ENCODE peak calls at places on chromosomes 4 and X, in nine cellular contexts. R, A, C, U, L, M, J, E and W are unnamed samples.

GRCh38 chrX:136906921-136907510 is 26.5 kb upstream of the RBMX start:
- DNase-seq in R (no peak), A (no peak), C (peak; percentile 46), U (no peak), L (no peak), M (no peak), J (no peak), E (no peak), W (no peak)

GRCh38 chr4:161577604-161578301 is 586.0 kb downstream of the FSTL5 start:
- DNase-seq in R (peak; percentile 92), A (no peak), C (no peak), U (no peak), L (no peak), M (peak; percentile 52), J (no peak), E (peak; percentile 90), W (no peak)

GRCh38 chr4:4526401-4526800 is 15.4 kb downstream of the STX18 start:
- DNase-seq in R (no peak), A (no peak), C (no peak), U (no peak), L (no peak), M (no peak), J (no peak), E (no peak), W (no peak)

GRCh38 chrX:154600962-154601374 is 16.0 kb downstream of the CTAG1A start:
- DNase-seq in R (peak; percentile 47), A (peak; percentile 4), C (no peak), U (peak; percentile 56), L (no peak), M (peak; percentile 34), J (no peak), E (no peak), W (no peak)

GRCh38 chr4:16516796-16517413 is 290.6 kb upstream of the TAPT1 start:
- DNase-seq in R (peak; percentile 94), A (peak; percentile 67), C (peak; percentile 86), U (peak; percentile 34), L (peak; percentile 66), M (peak; percentile 72), J (peak; percentile 30), E (no peak), W (peak; percentile 5)

GRCh38 chr4:89619230-89619962 is 217.6 kb downstream of the SNCA start:
- DNase-seq in R (peak; percentile 4), A (no peak), C (no peak), U (no peak), L (no peak), M (no peak), J (no peak), E (no peak), W (peak; percentile 21)

GRCh38 chr4:17647176-17647806 is 32.9 kb downstream of the MED28 start:
- DNase-seq in R (no peak), A (no peak), C (no peak), U (no peak), L (no peak), M (no peak), J (no peak), E (no peak), W (no peak)

GRCh38 chr4:6779667-6780565 is 2.6 kb upstream of the KIAA0232 start:
- DNase-seq in R (peak; percentile 69), A (no peak), C (no peak), U (peak; percentile 71), L (no peak), M (peak; percentile 37), J (no peak), E (no peak), W (no peak)

GRCh38 chrX:19785647-19786046 is 101.8 kb downstream of the SH3KBP1 start:
- DNase-seq in R (no peak), A (no peak), C (no peak), U (no peak), L (no peak), M (peak; percentile 11), J (no peak), E (no peak), W (peak; percentile 43)

GRCh38 chr4:47373174-47373573 is 90.3 kb downstream of the COMMD8 start:
- DNase-seq in R (no peak), A (no peak), C (no peak), U (no peak), L (no peak), M (no peak), J (no peak), E (no peak), W (no peak)

GRCh38 chr4:125049711-125050110 is 265.0 kb upstream of the FAT4 start:
- DNase-seq in R (no peak), A (no peak), C (no peak), U (no peak), L (no peak), M (peak; percentile 47), J (no peak), E (no peak), W (no peak)

GRCh38 chr4:189265515-189265914 is 675.2 kb upstream of the FRG1 start:
- DNase-seq in R (no peak), A (no peak), C (no peak), U (no peak), L (no peak), M (no peak), J (no peak), E (no peak), W (no peak)

GRCh38 chr4:10108818-10109783 is 7.5 kb downstream of the WDR1 start:
- DNase-seq in R (peak; percentile 52), A (no peak), C (no peak), U (no peak), L (no peak), M (peak; percentile 53), J (no peak), E (no peak), W (no peak)

GRCh38 chrX:112851806-112852205 is 11.2 kb upstream of the AMOT start:
- DNase-seq in R (peak; percentile 48), A (no peak), C (no peak), U (no peak), L (peak; percentile 40), M (peak; percentile 33), J (no peak), E (no peak), W (peak; percentile 69)

GRCh38 chr4:120399846-120400245 is 333.2 kb upstream of the MAD2L1 start:
- DNase-seq in R (no peak), A (no peak), C (no peak), U (peak; percentile 21), L (no peak), M (no peak), J (no peak), E (no peak), W (no peak)

GRCh38 chrX:15056044-15056443 is 182.8 kb downstream of the MOSPD2 start:
- DNase-seq in R (no peak), A (no peak), C (no peak), U (no peak), L (no peak), M (no peak), J (no peak), E (no peak), W (no peak)

GRCh38 chrX:142978130-142978684 is 47.5 kb upstream of the SPANXN4 start:
- DNase-seq in R (no peak), A (no peak), C (no peak), U (no peak), L (no peak), M (no peak), J (no peak), E (no peak), W (peak; percentile 55)

GRCh38 chrX:142982679-142983078 is 43.0 kb upstream of the SPANXN4 start:
- DNase-seq in R (no peak), A (no peak), C (no peak), U (no peak), L (no peak), M (no peak), J (no peak), E (no peak), W (no peak)

GRCh38 chrX:142977128-142977914 is 48.4 kb upstream of the SPANXN4 start:
- DNase-seq in R (no peak), A (no peak), C (no peak), U (no peak), L (no peak), M (no peak), J (no peak), E (no peak), W (peak; percentile 84)
- H3K4me3 ChIP-seq in R (no peak overlapping the region), A (no peak overlapping the region), C (no peak overlapping the region), U (no peak overlapping the region), L (no peak overlapping the region), M (no peak overlapping the region), J (no peak overlapping the region), E (no peak overlapping the region), W (peak overlapping the region; percentile 43)

DNA sequence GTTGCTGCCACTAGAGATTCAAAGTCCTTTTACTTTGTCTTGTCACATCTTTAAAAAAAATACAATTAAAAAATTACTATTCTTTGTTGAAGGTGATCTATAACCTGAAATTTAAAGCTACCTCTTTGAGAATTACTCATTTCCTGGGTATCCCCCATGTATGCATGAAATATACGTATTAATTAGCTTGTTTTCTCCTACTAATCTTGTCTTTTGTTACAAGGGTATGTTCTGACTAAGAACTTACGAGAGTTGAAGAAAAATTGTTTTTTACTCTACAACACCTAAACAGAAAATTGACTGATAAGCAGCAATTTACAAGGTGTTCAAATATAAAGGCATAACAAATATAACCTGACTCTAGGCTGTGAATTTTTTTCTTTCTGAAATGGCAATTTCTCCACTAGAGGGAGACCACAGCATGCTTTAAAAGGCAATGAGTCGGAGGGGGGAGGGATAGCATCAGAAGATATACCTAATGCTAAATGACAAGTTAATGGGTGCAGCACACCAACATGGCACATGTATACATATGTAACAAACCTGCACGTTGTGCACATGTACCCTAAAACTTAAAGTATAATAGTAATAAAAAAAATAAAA is 249.6 kb downstream of the OPHN1 start:
- DNase-seq in R (peak; percentile 56), A (peak; percentile 25), C (peak; percentile 3), U (peak; percentile 8), L (no peak), M (peak; percentile 55), J (no peak), E (no peak), W (peak; percentile 14)
- TF ChIP-seq CTCF in R (peak; percentile 60), A (peak; percentile 53), C (peak; percentile 22), U (peak; percentile 28), L (peak; percentile 13), M (peak; percentile 44), J (peak; percentile 29), E (peak; percentile 51), W (peak; percentile 14)

DNA sequence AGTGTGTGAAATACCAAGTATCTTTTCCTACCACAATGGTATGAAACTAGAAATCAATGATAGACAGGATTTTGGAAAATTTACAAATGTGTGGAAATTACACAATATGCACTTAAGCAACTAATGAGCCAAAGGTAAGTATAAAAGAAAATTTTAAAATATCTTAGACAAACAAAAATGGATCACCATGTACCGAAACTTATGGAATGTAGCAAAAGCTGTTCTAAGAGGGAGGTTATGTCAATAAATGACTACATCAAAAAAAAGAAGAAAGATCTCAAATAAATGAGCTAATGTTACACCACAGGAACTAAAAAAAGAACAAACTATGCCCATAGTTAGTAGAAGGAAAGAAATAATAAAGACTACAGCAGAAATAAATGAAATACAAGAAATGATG is 1084.1 kb downstream of the TECRL start:
- DNase-seq in R (peak; percentile 38), A (no peak), C (no peak), U (no peak), L (no peak), M (no peak), J (no peak), E (no peak), W (no peak)
- H3K4me3 ChIP-seq in R (no peak overlapping the region), A (no peak overlapping the region), C (no peak overlapping the region), U (no peak overlapping the region), L (no peak overlapping the region), M (no peak overlapping the region), J (no peak overlapping the region), E (no peak overlapping the region), W (no peak overlapping the region)

DNA sequence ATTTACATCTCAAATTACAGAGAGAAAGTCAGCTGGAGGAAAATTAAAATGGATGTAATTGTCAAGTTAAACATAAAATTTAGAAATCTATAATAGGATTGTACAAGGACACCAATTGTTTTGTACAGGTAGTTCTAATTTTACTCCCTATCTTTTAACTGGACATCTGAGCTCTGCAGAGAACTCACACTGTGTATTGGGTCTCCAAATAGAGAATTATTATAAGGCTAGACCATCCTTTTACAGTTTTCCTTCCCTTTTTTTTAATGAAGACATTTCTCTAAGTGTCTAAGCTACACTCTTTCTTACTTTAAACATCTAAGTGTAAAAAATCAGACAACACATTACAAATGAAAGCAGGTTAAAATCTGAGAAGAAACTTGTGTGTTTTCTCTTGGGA is 78.4 kb upstream of the GC start:
- DNase-seq in R (no peak), A (no peak), C (no peak), U (no peak), L (no peak), M (no peak), J (no peak), E (no peak), W (no peak)
- TF ChIP-seq CTCF in R (no peak), A (no peak), C (no peak), U (no peak), L (no peak), M (no peak), J (no peak), E (no peak), W (no peak)